ENCODE peak calls at places on chromosome 22, in nine cellular contexts. M is cardiac muscle cell, K is prostate gland, H is RWPE1, F is GM06990, O is uterus, R is GM23338, U is HCT116, L is ovary. T is an unnamed sample.

GRCh38 chr22:41469218-41469851 is 418 bp downstream of the ACO2 start:
- DNase-seq in M (no peak), K (no peak), H (no peak), F (no peak), O (no peak), R (peak; percentile 77), U (no peak), L (no peak), T (no peak)

GRCh38 chr22:35409783-35410662 is 10.1 kb downstream of the MCM5 start:
- DNase-seq in M (no peak), K (no peak), H (no peak), F (peak; percentile 82), O (no peak), R (no peak), U (no peak), L (no peak), T (peak; percentile 86)

GRCh38 chr22:47164514-47165337 is 402.3 kb downstream of the TBC1D22A start:
- DNase-seq in M (no peak), K (no peak), H (no peak), F (no peak), O (peak; percentile 9), R (no peak), U (no peak), L (peak; percentile 12), T (no peak)

GRCh38 chr22:36612458-36612857 is 83.5 kb upstream of the EIF3D start:
- DNase-seq in M (no peak), K (no peak), H (no peak), F (no peak), O (no peak), R (no peak), U (no peak), L (no peak), T (no peak)

GRCh38 chr22:32579533-32580220 is 105.1 kb downstream of the FBXO7 start:
- DNase-seq in M (no peak), K (no peak), H (no peak), F (no peak), O (peak; percentile 35), R (no peak), U (no peak), L (no peak), T (no peak)

GRCh38 chr22:38081941-38082828 is 1.8 kb downstream of the SLC16A8 start:
- DNase-seq in M (no peak), K (no peak), H (no peak), F (no peak), O (no peak), R (peak; percentile 58), U (no peak), L (no peak), T (peak; percentile 56)

GRCh38 chr22:27515091-27515523 is 286.4 kb downstream of the MN1 start:
- DNase-seq in M (no peak), K (no peak), H (no peak), F (no peak), O (no peak), R (no peak), U (no peak), L (no peak), T (no peak)

GRCh38 chr22:11627798-11628650 is 3900.0 kb upstream of the OR11H1 start:
- DNase-seq in M (no peak), K (no peak), H (no peak), F (no peak), O (no peak), R (no peak), U (no peak), L (no peak), T (no peak)

GRCh38 chr22:19115628-19116027 is 6.6 kb downstream of the DGCR2 start:
- DNase-seq in M (peak; percentile 25), K (no peak), H (no peak), F (no peak), O (no peak), R (no peak), U (no peak), L (no peak), T (no peak)

GRCh38 chr22:20625270-20625669 is 117.9 kb downstream of the MED15 start:
- DNase-seq in M (no peak), K (no peak), H (no peak), F (peak; percentile 29), O (no peak), R (no peak), U (no peak), L (no peak), T (no peak)

GRCh38 chr22:37187552-37187890 is 526 bp downstream of the C1QTNF6 start:
- DNase-seq in M (peak; percentile 23), K (no peak), H (peak; percentile 22), F (no peak), O (peak; percentile 52), R (no peak), U (no peak), L (no peak), T (no peak)

GRCh38 chr22:26979294-26979693 is 321.9 kb downstream of the MIAT start:
- DNase-seq in M (peak; percentile 75), K (no peak), H (no peak), F (no peak), O (no peak), R (peak; percentile 70), U (no peak), L (no peak), T (no peak)

GRCh38 chr22:22798716-22799115 is 88.9 kb upstream of the IGLL5 start:
- DNase-seq in M (no peak), K (no peak), H (no peak), F (no peak), O (no peak), R (no peak), U (no peak), L (no peak), T (no peak)

GRCh38 chr22:22803285-22803853 is 84.2 kb upstream of the IGLL5 start:
- DNase-seq in M (no peak), K (no peak), H (no peak), F (no peak), O (no peak), R (no peak), U (no peak), L (no peak), T (no peak)

GRCh38 chr22:22800716-22801115 is 86.9 kb upstream of the IGLL5 start:
- DNase-seq in M (no peak), K (no peak), H (no peak), F (no peak), O (no peak), R (no peak), U (no peak), L (no peak), T (no peak)

GRCh38 chr22:22799561-22799960 is 88.1 kb upstream of the IGLL5 start:
- DNase-seq in M (no peak), K (no peak), H (no peak), F (no peak), O (no peak), R (no peak), U (no peak), L (no peak), T (no peak)

GRCh38 chr22:22802346-22802970 is 85.2 kb upstream of the IGLL5 start:
- DNase-seq in M (no peak), K (no peak), H (no peak), F (no peak), O (no peak), R (peak; percentile 35), U (no peak), L (no peak), T (peak; percentile 39)
- TF ChIP-seq CTCF in M (peak; percentile 17), K (no peak), H (no peak), F (peak; percentile 52), O (no peak), R (peak; percentile 71), U (no peak), L (no peak), T (peak; percentile 16)

GRCh38 chr22:50206599-50206998 is 5.8 kb downstream of the SELENOO start:
- DNase-seq in M (peak; percentile 85), K (no peak), H (no peak), F (no peak), O (no peak), R (peak; percentile 88), U (no peak), L (peak; percentile 48), T (no peak)
- TF ChIP-seq CTCF in M (peak; percentile 54), K (peak; percentile 30), H (peak; percentile 18), F (peak; percentile 42), O (no peak), R (peak; percentile 67), U (no peak), L (no peak), T (peak; percentile 25)

GRCh38 chr22:44314425-44315067 is 1.8 kb upstream of the SHISAL1 start:
- DNase-seq in M (no peak), K (no peak), H (no peak), F (no peak), O (no peak), R (no peak), U (no peak), L (no peak), T (no peak)
- TF ChIP-seq CTCF in M (no peak), K (no peak), H (no peak), F (no peak), O (no peak), R (no peak), U (no peak), L (no peak), T (no peak)

GRCh38 chr22:42820075-42820763 is 36.9 kb downstream of the ARFGAP3 start:
- DNase-seq in M (peak; percentile 42), K (no peak), H (peak; percentile 24), F (no peak), O (no peak), R (peak; percentile 78), U (no peak), L (no peak), T (no peak)
- TF ChIP-seq CTCF in M (peak; percentile 11), K (peak; percentile 21), H (no peak), F (no peak), O (peak; percentile 72), R (peak; percentile 84), U (no peak), L (peak; percentile 59), T (no peak)

DNA sequence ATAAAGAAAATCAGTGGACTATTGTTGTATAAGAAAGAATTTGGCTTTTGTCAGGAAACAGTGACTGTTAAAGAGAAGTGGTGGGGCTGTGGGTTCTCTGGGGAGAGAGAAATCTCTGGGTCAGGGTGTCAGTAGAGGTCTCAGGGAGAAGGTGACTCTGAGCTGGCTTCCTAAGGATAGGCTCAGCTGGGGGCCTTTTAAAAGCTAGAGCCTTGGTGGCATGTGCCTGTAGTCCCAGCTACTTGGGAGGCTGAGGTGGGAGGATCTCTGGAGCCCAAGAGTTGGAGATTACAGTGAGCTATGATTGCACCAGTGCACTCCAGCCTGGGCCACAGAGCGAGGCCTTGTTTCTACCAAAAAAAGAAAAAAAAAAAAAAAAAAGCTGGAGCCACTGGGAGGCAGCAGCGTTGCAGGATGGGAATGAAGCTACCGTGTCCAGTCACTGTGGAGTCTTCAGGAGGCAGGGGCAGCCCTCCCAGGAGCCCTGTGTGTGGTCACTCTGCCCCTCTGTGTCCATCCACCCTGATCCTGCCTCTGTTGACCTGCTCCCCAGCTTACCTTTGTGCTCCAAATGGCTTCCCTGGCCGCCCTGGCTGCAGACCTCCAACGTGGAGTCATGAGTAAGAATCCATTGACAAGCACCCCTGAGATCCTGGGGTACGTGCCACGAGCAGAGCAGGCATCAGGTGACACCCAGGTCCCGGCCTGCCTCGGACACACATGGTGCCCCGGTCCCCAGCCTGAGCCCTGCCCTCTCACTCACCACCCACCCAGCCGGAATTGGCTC is 5.4 kb upstream of the MIF start:
- DNase-seq in M (no peak), K (no peak), H (no peak), F (no peak), O (no peak), R (peak; percentile 54), U (no peak), L (no peak), T (no peak)
- TF ChIP-seq CTCF in M (peak; percentile 31), K (no peak), H (peak; percentile 22), F (no peak), O (no peak), R (peak; percentile 31), U (peak; percentile 43), L (no peak), T (no peak)

GRCh38 chr22:29998627-29999026 is 81.6 kb upstream of the HORMAD2 start:
- DNase-seq in M (no peak), K (no peak), H (no peak), F (no peak), O (no peak), R (peak; percentile 46), U (no peak), L (no peak), T (no peak)
- TF ChIP-seq CTCF in M (no peak), K (no peak), H (no peak), F (peak; percentile 13), O (no peak), R (peak; percentile 49), U (no peak), L (no peak), T (no peak)

T was measured in GM10248.